ENCODE peak calls at places on chromosomes 5 and 9, in ten cellular contexts. One of them, this sample, is unnamed.

GRCh38 chr9:82154573-82154972 is 166.0 kb downstream of the SPATA31D1 start:
- DNase-seq in psoas muscle: no peak
- DNase-seq in lower leg skin: no peak
- DNase-seq in fibroblast of lung: no peak
- DNase-seq in AG10803: no peak
- DNase-seq in mammary epithelial cell: no peak
- DNase-seq in dorsolateral prefrontal cortex: no peak
- DNase-seq in bronchial epithelial cell: no peak
- DNase-seq in hepatocyte: no peak
- DNase-seq in neural progenitor cell: no peak
- DNase-seq in this sample: no peak

GRCh38 chr9:14546693-14547092 is 146.5 kb downstream of the ZDHHC21 start:
- DNase-seq in psoas muscle: no peak
- DNase-seq in lower leg skin: no peak
- DNase-seq in fibroblast of lung: no peak
- DNase-seq in AG10803: no peak
- DNase-seq in mammary epithelial cell: no peak
- DNase-seq in dorsolateral prefrontal cortex: no peak
- DNase-seq in bronchial epithelial cell: no peak
- DNase-seq in hepatocyte: no peak
- DNase-seq in neural progenitor cell: no peak
- DNase-seq in this sample: no peak

GRCh38 chr9:123401879-123402513 is 46.0 kb downstream of the CRB2 start:
- DNase-seq in psoas muscle: no peak
- DNase-seq in lower leg skin: no peak
- DNase-seq in fibroblast of lung: peak; percentile 61
- DNase-seq in AG10803: peak; percentile 53
- DNase-seq in mammary epithelial cell: peak; percentile 11
- DNase-seq in dorsolateral prefrontal cortex: peak; percentile 65
- DNase-seq in bronchial epithelial cell: peak; percentile 32
- DNase-seq in hepatocyte: peak; percentile 66
- DNase-seq in neural progenitor cell: peak; percentile 73
- DNase-seq in this sample: no peak

GRCh38 chr9:9914174-9914573 is 698.6 kb downstream of the PTPRD start:
- DNase-seq in psoas muscle: no peak
- DNase-seq in lower leg skin: no peak
- DNase-seq in fibroblast of lung: no peak
- DNase-seq in AG10803: no peak
- DNase-seq in mammary epithelial cell: no peak
- DNase-seq in dorsolateral prefrontal cortex: no peak
- DNase-seq in bronchial epithelial cell: no peak
- DNase-seq in hepatocyte: no peak
- DNase-seq in neural progenitor cell: peak; percentile 8
- DNase-seq in this sample: no peak

GRCh38 chr5:150640311-150641005 is at the start of gene SYNPO:
- DNase-seq in psoas muscle: peak; percentile 83
- DNase-seq in lower leg skin: peak; percentile 93
- DNase-seq in fibroblast of lung: peak; percentile 95
- DNase-seq in AG10803: peak; percentile 93
- DNase-seq in mammary epithelial cell: peak; percentile 97
- DNase-seq in dorsolateral prefrontal cortex: peak; percentile 61
- DNase-seq in bronchial epithelial cell: peak; percentile 99
- DNase-seq in hepatocyte: peak; percentile 87
- DNase-seq in neural progenitor cell: no peak
- DNase-seq in this sample: peak; percentile 75

GRCh38 chr9:71001780-71002386 is 119.5 kb downstream of the TRPM3 start:
- DNase-seq in psoas muscle: no peak
- DNase-seq in lower leg skin: no peak
- DNase-seq in fibroblast of lung: peak; percentile 18
- DNase-seq in AG10803: peak; percentile 23
- DNase-seq in mammary epithelial cell: peak; percentile 51
- DNase-seq in dorsolateral prefrontal cortex: no peak
- DNase-seq in bronchial epithelial cell: peak; percentile 56
- DNase-seq in hepatocyte: peak; percentile 56
- DNase-seq in neural progenitor cell: peak; percentile 70
- DNase-seq in this sample: no peak

GRCh38 chr5:27652505-27652904 is 614.1 kb upstream of the CDH9 start:
- DNase-seq in psoas muscle: no peak
- DNase-seq in lower leg skin: no peak
- DNase-seq in fibroblast of lung: no peak
- DNase-seq in AG10803: no peak
- DNase-seq in mammary epithelial cell: no peak
- DNase-seq in dorsolateral prefrontal cortex: no peak
- DNase-seq in bronchial epithelial cell: peak; percentile 15
- DNase-seq in hepatocyte: no peak
- DNase-seq in neural progenitor cell: peak; percentile 27
- DNase-seq in this sample: no peak

GRCh38 chr5:95631265-95631957 is 11.5 kb downstream of the GPR150 start:
- DNase-seq in psoas muscle: no peak
- DNase-seq in lower leg skin: no peak
- DNase-seq in fibroblast of lung: peak; percentile 90
- DNase-seq in AG10803: peak; percentile 79
- DNase-seq in mammary epithelial cell: peak; percentile 64
- DNase-seq in dorsolateral prefrontal cortex: no peak
- DNase-seq in bronchial epithelial cell: peak; percentile 70
- DNase-seq in hepatocyte: peak; percentile 47
- DNase-seq in neural progenitor cell: no peak
- DNase-seq in this sample: peak; percentile 63

GRCh38 chr5:88602584-88602983 is 280.4 kb downstream of the MEF2C start:
- DNase-seq in psoas muscle: no peak
- DNase-seq in lower leg skin: no peak
- DNase-seq in fibroblast of lung: no peak
- DNase-seq in AG10803: no peak
- DNase-seq in mammary epithelial cell: no peak
- DNase-seq in dorsolateral prefrontal cortex: no peak
- DNase-seq in bronchial epithelial cell: no peak
- DNase-seq in hepatocyte: no peak
- DNase-seq in neural progenitor cell: peak; percentile 13
- DNase-seq in this sample: no peak

DNA sequence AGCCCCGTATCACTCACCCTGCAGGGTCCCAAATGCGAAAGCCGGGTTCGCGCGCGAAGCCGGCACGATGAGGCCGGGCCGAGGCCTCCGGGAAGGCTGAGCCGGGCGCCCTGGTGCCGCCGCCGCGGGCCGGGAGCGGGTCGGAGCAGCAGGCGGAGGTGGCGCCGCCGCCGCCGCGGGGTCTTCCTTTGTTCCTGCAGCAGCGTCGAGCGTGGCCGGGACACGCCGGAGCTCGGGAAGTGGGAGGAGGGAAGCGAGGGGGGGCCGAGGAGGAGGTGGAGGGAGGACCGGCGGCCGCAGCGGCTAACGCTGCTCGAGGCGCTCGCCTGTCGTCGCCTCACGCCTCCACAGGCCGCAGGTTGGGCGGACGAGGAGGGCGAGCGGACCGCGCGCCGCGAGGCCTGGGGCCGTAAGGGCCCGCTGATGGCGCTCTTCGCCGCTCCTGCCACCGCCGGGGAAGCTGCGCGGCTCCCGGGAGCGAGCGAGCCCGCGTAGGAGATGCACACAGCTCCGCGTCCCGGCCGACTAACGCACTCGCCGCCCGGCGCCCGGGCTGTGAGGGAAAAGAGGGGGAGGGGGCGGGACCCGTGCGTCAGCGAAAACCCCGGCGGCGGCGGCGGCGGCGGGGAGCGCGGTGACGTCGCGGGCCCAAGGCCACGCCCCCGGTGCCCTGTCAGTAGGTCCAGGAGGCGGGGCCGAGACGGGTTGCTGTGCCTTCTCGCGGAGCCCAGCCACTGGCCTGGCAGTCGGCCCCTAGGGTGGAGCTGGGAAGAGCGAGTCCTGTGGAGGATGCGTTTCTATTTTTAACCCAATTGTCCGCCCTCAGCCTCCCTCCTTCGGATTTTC is at the start of gene ZFAND5:
- DNase-seq in psoas muscle: peak; percentile 100
- DNase-seq in lower leg skin: peak; percentile 99
- DNase-seq in fibroblast of lung: peak; percentile 98
- DNase-seq in AG10803: peak; percentile 99
- DNase-seq in mammary epithelial cell: peak; percentile 96
- DNase-seq in dorsolateral prefrontal cortex: peak; percentile 99
- DNase-seq in bronchial epithelial cell: peak; percentile 88
- DNase-seq in hepatocyte: peak; percentile 100
- DNase-seq in neural progenitor cell: peak; percentile 99
- DNase-seq in this sample: no peak
- TF ChIP-seq CTCF in psoas muscle: no peak
- TF ChIP-seq CTCF in lower leg skin: no peak
- TF ChIP-seq CTCF in fibroblast of lung: no peak
- TF ChIP-seq CTCF in AG10803: no peak
- TF ChIP-seq CTCF in mammary epithelial cell: no peak
- TF ChIP-seq CTCF in dorsolateral prefrontal cortex: no peak
- TF ChIP-seq CTCF in bronchial epithelial cell: peak; percentile 7
- TF ChIP-seq CTCF in hepatocyte: peak; percentile 25
- TF ChIP-seq CTCF in neural progenitor cell: no peak
- TF ChIP-seq CTCF in this sample: peak; percentile 12

DNA sequence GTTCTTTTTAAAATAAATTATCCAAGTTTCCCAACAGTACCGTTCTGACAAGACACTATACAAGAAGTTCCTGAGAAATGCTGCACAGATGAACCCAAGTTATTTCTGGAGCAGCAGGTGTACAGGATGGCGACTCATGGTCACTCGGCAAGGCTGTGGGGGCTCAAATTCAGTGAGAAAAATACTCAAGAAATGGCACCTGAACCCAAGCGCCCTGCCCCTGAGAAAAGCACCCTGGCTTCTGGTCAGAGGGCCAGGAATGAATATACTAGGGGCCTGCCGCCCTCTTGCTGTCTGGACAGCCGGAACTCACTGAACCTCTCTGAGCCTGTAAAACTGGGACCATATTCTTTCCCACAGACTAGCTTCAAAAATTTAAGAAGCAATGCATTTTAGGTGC is 1.6 kb downstream of the RAPGEF1 start:
- DNase-seq in psoas muscle: no peak
- DNase-seq in lower leg skin: no peak
- DNase-seq in fibroblast of lung: no peak
- DNase-seq in AG10803: no peak
- DNase-seq in mammary epithelial cell: no peak
- DNase-seq in dorsolateral prefrontal cortex: no peak
- DNase-seq in bronchial epithelial cell: no peak
- DNase-seq in hepatocyte: no peak
- DNase-seq in neural progenitor cell: no peak
- DNase-seq in this sample: no peak
- H3K4me3 ChIP-seq in psoas muscle: peak overlapping the region; percentile 71
- H3K4me3 ChIP-seq in lower leg skin: no peak overlapping the region
- H3K4me3 ChIP-seq in fibroblast of lung: peak overlapping the region; percentile 83
- H3K4me3 ChIP-seq in AG10803: peak overlapping the region; percentile 79
- H3K4me3 ChIP-seq in mammary epithelial cell: peak overlapping the region; percentile 71
- H3K4me3 ChIP-seq in dorsolateral prefrontal cortex: peak overlapping the region; percentile 72
- H3K4me3 ChIP-seq in bronchial epithelial cell: no peak overlapping the region
- H3K4me3 ChIP-seq in hepatocyte: peak overlapping the region; percentile 82
- H3K4me3 ChIP-seq in neural progenitor cell: peak overlapping the region; percentile 79
- H3K4me3 ChIP-seq in this sample: peak overlapping the region; percentile 80

GRCh38 chr5:72847989-72848473 is 31.6 kb downstream of the TNPO1 start:
- DNase-seq in psoas muscle: peak; percentile 95
- DNase-seq in lower leg skin: peak; percentile 97
- DNase-seq in fibroblast of lung: peak; percentile 93
- DNase-seq in AG10803: peak; percentile 92
- DNase-seq in mammary epithelial cell: peak; percentile 90
- DNase-seq in dorsolateral prefrontal cortex: peak; percentile 96
- DNase-seq in bronchial epithelial cell: peak; percentile 86
- DNase-seq in hepatocyte: peak; percentile 92
- DNase-seq in neural progenitor cell: peak; percentile 91
- DNase-seq in this sample: peak; percentile 47
- TF ChIP-seq CTCF in psoas muscle: peak; percentile 25
- TF ChIP-seq CTCF in lower leg skin: no peak
- TF ChIP-seq CTCF in fibroblast of lung: no peak
- TF ChIP-seq CTCF in AG10803: peak; percentile 7
- TF ChIP-seq CTCF in mammary epithelial cell: no peak
- TF ChIP-seq CTCF in dorsolateral prefrontal cortex: peak; percentile 41
- TF ChIP-seq CTCF in bronchial epithelial cell: no peak
- TF ChIP-seq CTCF in hepatocyte: no peak
- TF ChIP-seq CTCF in neural progenitor cell: no peak
- TF ChIP-seq CTCF in this sample: no peak

GRCh38 chr5:153654444-153654843 is 164.0 kb downstream of the GRIA1 start:
- DNase-seq in psoas muscle: no peak
- DNase-seq in lower leg skin: no peak
- DNase-seq in fibroblast of lung: peak; percentile 42
- DNase-seq in AG10803: peak; percentile 74
- DNase-seq in mammary epithelial cell: peak; percentile 80
- DNase-seq in dorsolateral prefrontal cortex: no peak
- DNase-seq in bronchial epithelial cell: peak; percentile 29
- DNase-seq in hepatocyte: no peak
- DNase-seq in neural progenitor cell: no peak
- DNase-seq in this sample: no peak
- H3K4me3 ChIP-seq in psoas muscle: no peak overlapping the region
- H3K4me3 ChIP-seq in lower leg skin: no peak overlapping the region
- H3K4me3 ChIP-seq in fibroblast of lung: no peak overlapping the region
- H3K4me3 ChIP-seq in AG10803: no peak overlapping the region
- H3K4me3 ChIP-seq in mammary epithelial cell: no peak overlapping the region
- H3K4me3 ChIP-seq in dorsolateral prefrontal cortex: no peak overlapping the region
- H3K4me3 ChIP-seq in bronchial epithelial cell: no peak overlapping the region
- H3K4me3 ChIP-seq in hepatocyte: no peak overlapping the region
- H3K4me3 ChIP-seq in neural progenitor cell: no peak overlapping the region
- H3K4me3 ChIP-seq in this sample: no peak overlapping the region

GRCh38 chr5:30401479-30402058 is 791.9 kb upstream of the CDH6 start:
- DNase-seq in psoas muscle: no peak
- DNase-seq in lower leg skin: no peak
- DNase-seq in fibroblast of lung: peak; percentile 28
- DNase-seq in AG10803: no peak
- DNase-seq in mammary epithelial cell: peak; percentile 4
- DNase-seq in dorsolateral prefrontal cortex: peak; percentile 58
- DNase-seq in bronchial epithelial cell: peak; percentile 57
- DNase-seq in hepatocyte: peak; percentile 58
- DNase-seq in neural progenitor cell: peak; percentile 73
- DNase-seq in this sample: peak; percentile 22
- TF ChIP-seq CTCF in psoas muscle: no peak
- TF ChIP-seq CTCF in lower leg skin: no peak
- TF ChIP-seq CTCF in fibroblast of lung: peak; percentile 30
- TF ChIP-seq CTCF in AG10803: no peak
- TF ChIP-seq CTCF in mammary epithelial cell: peak; percentile 43
- TF ChIP-seq CTCF in dorsolateral prefrontal cortex: peak; percentile 61
- TF ChIP-seq CTCF in bronchial epithelial cell: peak; percentile 62
- TF ChIP-seq CTCF in hepatocyte: peak; percentile 69
- TF ChIP-seq CTCF in neural progenitor cell: peak; percentile 86
- TF ChIP-seq CTCF in this sample: peak; percentile 81

This sample was measured in epithelial cell of proximal tubule.